ENCODE peak calls at places on chromosomes 2 and 18, in six cellular contexts. F is uterus, U is AG09309, D is SK-N-SH, O is mucosa of descending colon, A is epithelial cell of proximal tubule. Z is an unnamed sample.

GRCh38 chr2:45353879-45354278 is 257.2 kb downstream of the SRBD1 start:
- DNase-seq in F (no peak), U (peak), D (no peak), O (no peak), A (peak), Z (no peak)

GRCh38 chr18:79497638-79498081 is 101.9 kb downstream of the NFATC1 start:
- DNase-seq in F (no peak), U (no peak), D (no peak), O (no peak), A (no peak), Z (peak)

GRCh38 chr2:223909048-223909741 is 35.9 kb downstream of the WDFY1 start:
- DNase-seq in F (no peak), U (no peak), D (no peak), O (no peak), A (no peak), Z (no peak)

GRCh38 chr2:26076001-26076587 is 42.2 kb downstream of the RAB10 start:
- DNase-seq in F (no peak), U (no peak), D (no peak), O (no peak), A (no peak), Z (no peak)

GRCh38 chr2:147122944-147123343 is 721.9 kb upstream of the ACVR2A start:
- DNase-seq in F (no peak), U (no peak), D (no peak), O (no peak), A (no peak), Z (no peak)

GRCh38 chr2:144849612-144850011 is 329.7 kb upstream of the ZEB2 start:
- DNase-seq in F (no peak), U (no peak), D (peak), O (no peak), A (no peak), Z (no peak)

GRCh38 chr18:42274488-42275137 is 319.6 kb downstream of the PIK3C3 start:
- DNase-seq in F (no peak), U (no peak), D (peak), O (no peak), A (no peak), Z (no peak)

GRCh38 chr18:77073336-77074093 is 59.1 kb downstream of the MBP start:
- DNase-seq in F (no peak), U (no peak), D (no peak), O (no peak), A (no peak), Z (no peak)

GRCh38 chr2:209334188-209335017 is 89.4 kb upstream of the MAP2 start:
- DNase-seq in F (peak), U (peak), D (peak), O (peak), A (no peak), Z (peak)

GRCh38 chr2:136156411-136156810 is 38.5 kb upstream of the CXCR4 start:
- DNase-seq in F (no peak), U (no peak), D (no peak), O (no peak), A (no peak), Z (no peak)
- H3K4me3 ChIP-seq in F (no peak), U (no peak), D (no peak), O (no peak), A (no peak), Z (no peak)

DNA sequence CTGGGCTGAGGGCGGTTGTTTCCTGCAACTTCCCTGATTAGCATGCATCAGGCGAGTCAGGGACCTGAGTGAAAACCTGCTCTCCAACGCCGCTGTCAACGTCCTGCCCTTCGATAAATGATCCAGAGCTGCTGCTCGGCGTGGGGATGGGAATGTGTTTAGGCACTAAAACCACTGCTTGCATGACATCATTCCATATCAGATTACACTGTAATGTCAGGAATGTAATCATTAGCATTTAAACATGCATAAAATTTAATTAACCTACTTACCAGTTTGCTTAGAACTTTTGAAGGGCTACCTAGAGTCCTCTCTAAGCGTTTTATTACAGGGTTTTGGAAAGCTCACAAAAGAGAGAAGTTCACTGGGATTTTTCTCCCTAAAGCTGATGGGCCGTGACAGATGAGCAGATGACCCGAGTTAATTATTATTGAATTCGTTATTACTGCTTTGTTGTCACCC is 685.6 kb upstream of the SALL3 start:
- DNase-seq in F (no peak), U (no peak), D (no peak), O (no peak), A (peak), Z (no peak)
- H3K4me3 ChIP-seq in F (no peak), U (no peak), D (no peak), O (no peak), A (peak), Z (no peak)

DNA sequence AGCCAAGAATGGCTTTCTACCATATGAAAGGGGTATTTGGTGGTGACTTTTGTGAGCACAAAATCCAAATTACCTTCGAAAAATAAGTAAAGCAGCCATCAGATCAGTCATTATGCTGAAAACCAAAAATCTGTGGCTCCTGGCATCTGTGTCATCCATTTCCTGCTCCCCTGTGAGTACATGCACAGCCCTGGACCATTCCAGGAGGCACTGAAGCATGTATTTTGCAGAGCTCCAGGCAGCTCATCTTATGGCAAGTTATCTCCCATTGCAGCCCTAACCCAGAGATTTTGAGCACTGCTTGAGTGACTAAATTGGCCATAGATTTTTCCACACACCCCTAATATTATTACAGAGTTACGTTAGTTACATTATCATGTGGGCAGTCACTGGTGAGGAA is 702.0 kb downstream of the RNF144A start:
- DNase-seq in F (no peak), U (no peak), D (no peak), O (no peak), A (no peak), Z (no peak)
- H3K4me3 ChIP-seq in F (no peak), U (no peak), D (no peak), O (no peak), A (no peak), Z (no peak)

GRCh38 chr2:207930747-207931146 is 94.6 kb downstream of the PLEKHM3 start:
- DNase-seq in F (no peak), U (no peak), D (peak), O (peak), A (no peak), Z (peak)
- H3K4me3 ChIP-seq in F (no peak), U (no peak), D (no peak), O (no peak), A (peak), Z (no peak)

GRCh38 chr2:23662941-23663729 is 263.8 kb downstream of the ATAD2B start:
- DNase-seq in F (no peak), U (no peak), D (no peak), O (no peak), A (no peak), Z (no peak)
- H3K4me3 ChIP-seq in F (peak), U (no peak), D (no peak), O (no peak), A (peak), Z (peak)

DNA sequence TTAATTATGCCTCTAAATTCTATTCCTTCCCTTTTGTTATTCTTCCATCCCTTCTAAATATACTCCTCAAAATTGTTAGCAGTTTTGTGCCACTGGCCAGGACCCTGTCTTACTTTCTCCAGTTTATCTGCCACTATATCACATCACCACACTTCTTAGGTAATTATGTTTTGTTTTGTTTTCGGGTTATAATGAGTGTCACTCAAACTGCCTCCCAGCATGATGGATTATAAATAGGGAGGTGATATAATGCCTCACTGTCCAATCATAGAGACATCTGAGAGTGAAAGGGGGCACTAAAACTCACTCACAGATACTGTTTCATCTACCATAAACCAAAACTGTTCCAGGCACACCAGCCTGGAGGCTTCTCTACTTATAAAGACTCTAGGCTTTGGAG is 3.5 kb downstream of the RSAD2 start:
- DNase-seq in F (no peak), U (no peak), D (no peak), O (no peak), A (no peak), Z (no peak)
- H3K4me3 ChIP-seq in F (no peak), U (no peak), D (no peak), O (no peak), A (no peak), Z (no peak)

DNA sequence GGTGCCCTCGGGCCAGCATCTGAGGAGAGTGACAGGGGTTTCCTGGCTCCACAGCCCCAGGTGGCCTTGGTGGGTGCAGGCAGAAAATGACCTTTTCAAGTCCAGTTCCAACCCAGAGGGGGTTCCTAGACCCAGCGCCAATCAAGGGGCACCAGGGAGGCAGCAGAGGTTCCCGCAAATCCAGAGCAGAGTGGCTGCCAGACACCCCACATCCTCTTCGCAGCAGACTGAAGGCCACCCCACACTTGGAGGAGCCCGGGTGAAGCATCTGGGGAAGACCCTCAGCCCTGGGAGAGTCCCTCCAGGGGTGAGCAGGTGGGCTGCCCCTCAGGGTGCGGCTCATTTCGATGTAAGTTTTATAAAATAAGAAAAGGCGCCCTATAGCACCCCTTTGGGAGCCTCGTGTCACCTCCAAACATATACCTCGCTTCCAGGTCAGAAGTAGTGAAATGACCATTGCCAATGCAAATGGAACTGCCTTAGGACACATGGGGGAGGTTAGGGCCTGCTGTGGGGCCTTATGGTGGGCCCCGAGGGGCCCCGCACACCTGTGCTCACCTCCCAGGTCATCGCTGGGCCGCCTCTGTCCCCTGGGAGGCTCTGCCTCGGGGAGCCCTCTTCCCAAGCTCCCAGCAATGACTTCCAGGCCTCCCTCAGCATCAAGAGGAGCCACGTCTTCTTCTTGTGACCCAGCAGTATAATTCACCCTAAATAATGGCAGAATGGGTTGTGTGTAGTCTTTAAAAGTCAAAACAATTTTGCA is 11.0 kb downstream of the RTP5 start:
- DNase-seq in F (no peak), U (no peak), D (no peak), O (no peak), A (no peak), Z (no peak)
- H3K4me3 ChIP-seq in F (peak), U (peak), D (peak), O (no peak), A (peak), Z (peak)